ENCODE peak calls at places on chromosomes 16 and 17, in five cellular contexts. O is A549, P is H1, G is HepG2, N is K562. A is an unnamed sample.

GRCh38 chr16:11079657-11080187 is 135.4 kb downstream of the CLEC16A start:
- DNase-seq in G (no peak), P (no peak), O (no peak), N (no peak), A (peak)

GRCh38 chr17:43986225-43986981 is 18.0 kb upstream of the NAGS start:
- DNase-seq in O (no peak), G (no peak), P (no peak), N (no peak), A (no peak)

GRCh38 chr17:76697702-76698465 is 12.9 kb downstream of the MXRA7 start:
- DNase-seq in P (no peak), G (no peak), O (no peak), N (peak), A (peak)

GRCh38 chr16:21634216-21634615 is 18.2 kb downstream of the IGSF6 start:
- DNase-seq in O (no peak), G (peak), N (no peak), P (no peak), A (no peak)

GRCh38 chr17:79942591-79943353 is 92.9 kb downstream of the TBC1D16 start:
- DNase-seq in N (no peak), G (no peak), O (no peak), P (no peak), A (peak)

GRCh38 chr17:44071198-44071520 is 624 bp downstream of the G6PC3 start:
- DNase-seq in O (no peak), N (no peak), G (no peak), P (no peak), A (peak)

GRCh38 chr17:9291912-9292562 is 270.7 kb downstream of the NTN1 start:
- DNase-seq in G (peak), O (peak), P (no peak), N (peak), A (peak)

GRCh38 chr17:78617371-78618061 is 40.3 kb upstream of the DNAH17 start:
- DNase-seq in N (no peak), P (no peak), O (no peak), G (peak), A (no peak)

GRCh38 chr17:63703556-63704258 is 3.8 kb upstream of the LIMD2 start:
- DNase-seq in G (no peak), N (no peak), O (no peak), P (no peak), A (no peak)

GRCh38 chr16:10931133-10931532 is 11.1 kb downstream of the DEXI start:
- DNase-seq in O (no peak), N (no peak), G (no peak), P (no peak), A (no peak)

GRCh38 chr16:1651509-1652342 is 26.4 kb upstream of the JPT2 start:
- DNase-seq in P (no peak), O (no peak), G (no peak), N (no peak), A (peak)

GRCh38 chr16:8641671-8642070 is 20.2 kb downstream of the METTL22 start:
- DNase-seq in O (no peak), P (no peak), N (no peak), G (no peak), A (no peak)

GRCh38 chr16:59591480-59591879 is 857.4 kb upstream of the GOT2 start:
- DNase-seq in N (no peak), G (no peak), P (no peak), O (no peak), A (peak)

GRCh38 chr16:89525146-89525913 is 17.1 kb downstream of the SPG7 start:
- DNase-seq in P (no peak), O (no peak), N (no peak), G (no peak), A (no peak)

GRCh38 chr16:72856797-72857196 is 191.1 kb downstream of the ZFHX3 start:
- DNase-seq in N (no peak), O (peak), G (peak), P (no peak), A (no peak)

GRCh38 chr16:64627288-64627687 is 494.6 kb downstream of the CDH11 start:
- DNase-seq in P (no peak), N (no peak), G (no peak), O (no peak), A (no peak)

GRCh38 chr16:52469091-52469490 is 77.9 kb downstream of the TOX3 start:
- DNase-seq in N (no peak), O (no peak), P (no peak), G (no peak), A (no peak)

GRCh38 chr17:47829870-47830269 is 1.5 kb downstream of the MRPL10 start:
- DNase-seq in G (no peak), N (no peak), O (no peak), P (no peak), A (no peak)

GRCh38 chr16:75219838-75220237 is 1.1 kb downstream of the CTRB1 start:
- DNase-seq in O (no peak), G (no peak), P (no peak), N (no peak), A (no peak)

GRCh38 chr17:39209317-39210092 is 9.4 kb downstream of the RPL19 start:
- DNase-seq in P (no peak), N (peak), G (no peak), O (no peak), A (peak)

GRCh38 chr16:16075463-16076399 is 126.3 kb downstream of the ABCC1 start:
- DNase-seq in P (no peak), N (no peak), G (no peak), O (no peak), A (peak)

GRCh38 chr17:67671492-67671891 is 46.2 kb upstream of the NOL11 start:
- DNase-seq in G (no peak), O (no peak), P (no peak), N (no peak), A (peak)

GRCh38 chr17:47604268-47604927 is 45.3 kb upstream of the KPNB1 start:
- DNase-seq in G (no peak), O (no peak), P (no peak), N (no peak), A (peak)

GRCh38 chr17:78818932-78819331 is 21.7 kb downstream of the USP36 start:
- DNase-seq in O (no peak), G (no peak), N (no peak), P (no peak), A (no peak)

GRCh38 chr16:50304467-50305440 is 38.4 kb downstream of the ADCY7 start:
- DNase-seq in G (no peak), P (no peak), N (no peak), O (no peak), A (no peak)

GRCh38 chr17:1124238-1124699 is 55.5 kb downstream of the ABR start:
- DNase-seq in G (no peak), O (no peak), P (no peak), N (no peak), A (no peak)

GRCh38 chr16:14334366-14335105 is 263.4 kb downstream of the MRTFB start:
- DNase-seq in N (no peak), G (no peak), O (no peak), P (no peak), A (no peak)

GRCh38 chr17:71084219-71084618 is 914.9 kb downstream of the KCNJ2 start:
- DNase-seq in P (no peak), N (peak), O (peak), G (peak), A (peak)

GRCh38 chr16:80260906-80261311 is 279.9 kb upstream of the DYNLRB2 start:
- DNase-seq in O (no peak), G (no peak), P (no peak), N (no peak), A (peak)

GRCh38 chr17:64354824-64355535 is 35.7 kb downstream of the PECAM1 start:
- DNase-seq in G (no peak), N (no peak), O (no peak), P (no peak), A (peak)

GRCh38 chr17:57158296-57158695 is 73.2 kb downstream of the AKAP1 start:
- DNase-seq in P (no peak), O (no peak), N (no peak), G (no peak), A (no peak)

GRCh38 chr17:40264458-40265185 is 23.1 kb upstream of the CDC6 start:
- DNase-seq in N (no peak), G (no peak), P (no peak), O (no peak), A (no peak)

GRCh38 chr16:65312071-65312470 is 190.2 kb upstream of the CDH11 start:
- DNase-seq in P (no peak), N (no peak), G (no peak), O (no peak), A (peak)

GRCh38 chr16:17305694-17306093 is 165.1 kb downstream of the XYLT1 start:
- DNase-seq in G (no peak), P (no peak), O (no peak), N (no peak), A (no peak)

GRCh38 chr17:29133146-29133713 is 47.0 kb downstream of the MYO18A start:
- DNase-seq in G (no peak), N (peak), O (peak), P (no peak), A (peak)

GRCh38 chr17:4840893-4841242 is 7.7 kb downstream of the MINK1 start:
- DNase-seq in N (no peak), O (no peak), P (no peak), G (no peak), A (no peak)
- TF ChIP-seq MAFK in N (no peak), O (no peak), P (no peak), G (no peak), A (no peak)

GRCh38 chr16:49280861-49281331 is 742 bp downstream of the CBLN1 start:
- DNase-seq in O (no peak), P (no peak), N (no peak), G (no peak), A (no peak)

GRCh38 chr16:49278567-49278827 is 3.1 kb downstream of the CBLN1 start:
- DNase-seq in N (no peak), O (no peak), G (no peak), P (no peak), A (no peak)

GRCh38 chr16:49278944-49279725 is 2.5 kb downstream of the CBLN1 start:
- DNase-seq in P (no peak), N (no peak), G (no peak), O (no peak), A (no peak)

GRCh38 chr16:49281481-49281842 is at the start of gene CBLN1:
- DNase-seq in P (no peak), O (no peak), N (no peak), G (no peak), A (no peak)

DNA sequence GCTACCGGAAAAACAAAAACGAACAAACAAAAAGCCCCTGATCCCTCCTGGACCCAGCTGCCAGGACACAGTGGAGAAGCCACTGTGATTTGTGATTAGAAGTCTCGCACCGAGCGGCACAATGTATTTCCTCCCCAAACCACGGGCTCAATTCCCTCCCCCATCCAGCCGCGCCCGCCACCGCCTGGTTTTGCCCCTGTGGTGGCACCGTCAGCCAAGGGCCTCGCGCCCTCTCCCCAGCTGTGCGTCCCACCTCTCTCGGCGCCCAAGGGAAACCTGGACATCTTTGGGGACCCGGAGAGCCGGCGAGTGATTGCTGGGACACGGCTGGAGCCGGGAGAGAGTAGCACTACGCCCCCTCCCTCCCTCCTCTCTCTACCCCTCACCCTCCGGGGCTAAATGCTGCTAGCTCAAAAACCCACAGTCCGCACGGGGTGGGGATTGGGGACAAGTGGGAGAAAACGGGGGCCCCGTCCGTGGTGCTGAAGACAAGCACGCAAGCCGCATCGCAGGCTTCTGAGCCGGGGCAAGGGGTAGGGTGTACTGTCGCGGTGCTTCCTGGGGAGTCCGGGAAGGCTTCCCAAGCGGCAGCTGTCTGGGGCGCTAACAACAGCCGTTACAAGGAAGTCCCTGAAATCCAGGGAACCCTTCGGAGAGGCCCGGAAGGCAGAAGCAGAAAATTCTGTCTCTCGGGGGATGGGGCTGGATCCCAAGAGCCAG is 1.5 kb downstream of the CBLN1 start:
- DNase-seq in O (no peak), N (no peak), P (no peak), G (no peak), A (no peak)
- TF ChIP-seq MAFK in O (no peak), N (no peak), P (no peak), G (no peak), A (no peak)

GRCh38 chr17:42453544-42453943 is 5.1 kb upstream of the ATP6V0A1 start:
- DNase-seq in O (no peak), G (no peak), P (no peak), N (no peak), A (no peak)

GRCh38 chr17:42457107-42457787 is 1.4 kb upstream of the ATP6V0A1 start:
- DNase-seq in P (no peak), N (no peak), G (no peak), O (no peak), A (no peak)

GRCh38 chr17:42458497-42459255 is at the start of gene ATP6V0A1:
- DNase-seq in G (peak), P (peak), O (peak), N (peak), A (peak)

GRCh38 chr17:42459256-42459982 is 741 bp downstream of the ATP6V0A1 start:
- DNase-seq in O (peak), P (no peak), N (peak), G (peak), A (peak)

GRCh38 chr17:42456223-42457106 is 2.2 kb upstream of the ATP6V0A1 start:
- DNase-seq in G (no peak), N (peak), O (no peak), P (no peak), A (peak)
- TF ChIP-seq MAFK in G (no peak), N (peak), O (no peak), P (no peak), A (no peak)

DNA sequence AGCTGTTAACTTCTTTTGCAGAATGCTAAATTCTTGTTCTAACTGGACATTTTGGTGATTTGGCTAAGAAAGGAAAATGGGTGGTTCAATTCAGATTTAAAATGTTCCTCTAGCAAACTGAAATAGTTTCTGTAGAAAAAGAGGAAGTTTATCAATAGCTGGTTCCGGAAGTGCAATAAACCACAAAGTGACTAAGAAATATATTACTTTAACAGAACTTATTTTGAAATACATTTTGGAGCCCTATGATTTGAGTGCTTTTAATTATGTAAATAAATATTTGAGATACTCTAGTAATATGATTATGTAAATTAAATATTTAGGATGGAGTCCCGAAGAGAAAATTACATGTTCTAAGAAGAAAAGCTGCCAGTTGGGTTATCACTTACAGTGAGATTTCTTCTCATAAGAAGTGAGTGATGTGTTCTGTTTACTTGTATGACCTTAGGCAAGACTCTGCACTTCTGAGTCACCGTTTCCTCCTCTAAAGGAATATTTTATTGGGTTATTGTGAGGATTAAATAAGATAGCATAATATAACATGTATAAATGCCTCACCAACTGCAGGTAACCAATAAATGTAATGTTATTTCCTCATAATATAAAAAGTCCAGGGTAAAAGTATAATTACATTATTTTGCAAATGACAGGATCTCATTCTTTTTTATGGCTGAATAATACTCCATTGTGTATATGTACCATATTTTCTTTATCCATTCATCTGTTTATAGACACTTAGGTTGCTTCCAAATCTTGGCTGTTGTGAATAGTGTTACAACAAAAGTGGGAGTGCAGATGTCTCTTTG is at the start of gene EVI2B:
- DNase-seq in O (no peak), N (no peak), G (no peak), P (no peak), A (peak)
- TF ChIP-seq MAFK in O (no peak), N (no peak), G (no peak), P (no peak), A (no peak)

GRCh38 chr17:61335105-61335844 is 64.4 kb upstream of the TBX2 start:
- DNase-seq in N (no peak), G (peak), P (no peak), O (no peak), A (peak)
- TF ChIP-seq MAFK in N (no peak), G (peak), P (no peak), O (peak), A (peak)

GRCh38 chr16:87308826-87309225 is 8.4 kb downstream of the C16orf95 start:
- DNase-seq in O (no peak), N (no peak), G (no peak), P (no peak), A (no peak)

GRCh38 chr16:87303962-87304521 is 13.2 kb downstream of the C16orf95 start:
- DNase-seq in O (no peak), P (no peak), G (no peak), N (no peak), A (no peak)

GRCh38 chr16:87303431-87303930 is 13.7 kb downstream of the C16orf95 start:
- DNase-seq in N (peak), G (peak), O (no peak), P (no peak), A (peak)

GRCh38 chr16:87304951-87305350 is 12.2 kb downstream of the C16orf95 start:
- DNase-seq in O (no peak), G (no peak), P (no peak), N (peak), A (no peak)

DNA sequence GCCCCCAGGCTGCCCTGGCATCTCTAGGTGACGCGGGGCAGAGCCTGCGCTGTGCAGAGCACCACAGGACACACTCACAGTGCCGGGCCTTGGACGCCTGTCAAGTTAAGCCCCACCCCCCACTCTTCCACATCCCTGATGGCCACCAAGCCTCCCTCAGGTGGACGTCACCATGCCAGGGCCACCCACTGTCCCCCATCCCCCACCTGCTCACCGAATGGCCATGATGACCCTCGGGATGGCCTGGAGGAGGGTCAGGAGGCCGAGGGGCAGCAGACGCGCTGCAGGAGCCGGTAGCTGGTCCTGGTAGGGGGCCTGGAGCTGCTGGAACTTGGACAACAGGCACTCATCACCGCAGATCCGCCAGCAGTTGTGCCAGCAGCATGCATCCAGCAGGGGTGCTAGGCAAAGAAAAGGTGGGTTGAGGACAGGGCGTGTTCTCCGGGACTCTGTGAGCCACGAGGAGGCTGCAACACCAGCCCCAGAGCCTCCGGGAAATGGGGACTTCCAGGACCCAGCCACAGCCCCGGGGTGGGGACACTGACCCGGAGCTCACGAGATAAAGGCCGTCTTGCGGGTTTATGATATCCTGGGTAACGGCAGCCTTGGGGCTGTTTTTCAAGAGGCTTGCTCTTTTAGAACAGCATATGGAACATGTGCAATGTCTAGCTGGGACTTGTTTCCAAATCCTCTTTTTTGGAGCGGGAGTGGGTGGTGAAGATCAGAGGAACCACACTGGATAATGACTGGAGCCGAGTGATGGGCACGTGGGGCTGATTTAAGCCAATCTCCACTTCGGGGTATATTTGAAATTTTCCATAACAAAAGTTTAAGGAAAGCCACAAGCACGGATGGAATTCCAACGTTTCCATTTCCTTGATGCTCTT is 11.4 kb downstream of the C16orf95 start:
- DNase-seq in G (no peak), O (no peak), P (no peak), N (peak), A (no peak)
- TF ChIP-seq MAFK in G (no peak), O (no peak), P (no peak), N (no peak), A (no peak)

GRCh38 chr17:65785109-65785508 is 223.7 kb upstream of the AXIN2 start:
- DNase-seq in N (no peak), O (peak), P (no peak), G (peak), A (peak)
- TF ChIP-seq MAFK in N (peak), O (peak), P (no peak), G (peak), A (peak)

GRCh38 chr17:50466371-50467113 is 2.1 kb downstream of the CHAD start:
- DNase-seq in G (no peak), O (no peak), N (no peak), P (no peak), A (no peak)
- TF ChIP-seq MAFK in G (no peak), O (no peak), N (no peak), P (no peak), A (no peak)

DNA sequence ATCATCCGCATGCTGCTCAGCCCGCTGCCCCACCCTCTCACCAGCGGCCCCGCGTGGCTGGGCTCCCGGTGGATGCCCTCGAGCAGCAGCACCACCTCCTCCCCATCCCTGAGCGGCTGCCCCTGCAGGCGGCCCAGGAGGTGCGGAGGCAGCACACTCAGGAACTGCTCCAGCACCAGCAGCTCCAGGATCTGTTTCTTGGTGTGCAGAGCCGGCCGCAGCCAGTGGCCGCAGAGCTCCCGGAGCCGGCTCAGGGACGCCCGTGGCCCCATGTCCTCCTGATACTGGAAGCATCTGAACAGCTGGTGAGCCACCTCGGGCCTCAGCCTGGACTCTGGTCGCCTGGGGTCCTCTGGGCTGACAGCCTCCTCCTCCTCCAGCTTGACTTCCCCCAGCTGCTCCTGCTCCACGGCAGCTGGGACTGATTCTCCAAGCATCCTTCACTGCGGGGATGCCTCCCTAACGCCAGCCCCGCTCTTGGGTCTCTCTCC is 6.5 kb downstream of the ZSCAN10 start:
- DNase-seq in G (no peak), P (no peak), O (no peak), N (no peak), A (no peak)
- TF ChIP-seq MAFK in G (no peak), P (no peak), O (no peak), N (no peak), A (no peak)

A was measured in IMR-90.